ENCODE peak calls at places on chromosomes 6 and 20, in ten cellular contexts. S, Y, N, K, W, U, F, I, O and R are unnamed samples.

GRCh38 chr6:12570461-12571030 is 146.0 kb upstream of the PHACTR1 start:
- DNase-seq in U (no peak), O (no peak), F (no peak), K (no peak), N (no peak), Y (no peak), S (no peak), I (peak), W (no peak), R (no peak)

GRCh38 chr6:37520926-37521325 is 21.2 kb upstream of the CCDC167 start:
- DNase-seq in O (no peak), W (no peak), S (no peak), N (no peak), F (no peak), U (no peak), K (no peak), Y (no peak), I (no peak), R (no peak)

GRCh38 chr6:32432050-32432450 is 7.6 kb upstream of the HLA-DRA start:
- DNase-seq in I (peak), N (peak), F (peak), Y (no peak), O (peak), U (peak), K (no peak), W (peak), S (peak), R (no peak)

GRCh38 chr6:48111143-48111506 is at the start of gene PTCHD4:
- DNase-seq in W (no peak), F (no peak), U (peak), O (peak), S (peak), N (peak), I (peak), K (no peak), Y (no peak), R (no peak)

GRCh38 chr20:56716806-56717205 is 87.7 kb downstream of the TFAP2C start:
- DNase-seq in O (no peak), Y (no peak), U (peak), F (no peak), N (no peak), I (no peak), K (no peak), W (no peak), S (no peak), R (no peak)

GRCh38 chr6:44367686-44368085 is 19.8 kb upstream of the CDC5L start:
- DNase-seq in N (no peak), O (peak), F (no peak), U (no peak), W (no peak), Y (no peak), I (peak), S (no peak), K (no peak), R (no peak)

GRCh38 chr20:44187054-44187762 is at the start of gene JPH2:
- DNase-seq in K (no peak), I (peak), Y (no peak), F (no peak), S (no peak), U (no peak), O (peak), W (no peak), N (no peak), R (no peak)

GRCh38 chr6:137415127-137415833 is 78.9 kb downstream of the OLIG3 start:
- DNase-seq in W (peak), I (peak), U (peak), K (no peak), O (peak), N (no peak), Y (no peak), S (peak), F (peak), R (no peak)

GRCh38 chr6:143962644-143962929 is 45.5 kb downstream of the PLAGL1 start:
- DNase-seq in K (no peak), Y (no peak), F (no peak), W (no peak), I (peak), O (peak), S (no peak), N (no peak), U (no peak), R (no peak)

GRCh38 chr20:16624106-16624505 is 50.9 kb upstream of the KIF16B start:
- DNase-seq in I (no peak), U (no peak), S (no peak), K (no peak), O (no peak), Y (no peak), F (no peak), N (no peak), W (no peak), R (no peak)

GRCh38 chr6:79984261-79984660 is 20.2 kb upstream of the TTK start:
- DNase-seq in S (peak), Y (no peak), W (no peak), K (no peak), I (peak), O (peak), U (peak), N (no peak), F (no peak), R (no peak)